ENCODE peak calls at places on chromosomes 12 and 14, in seven cellular contexts. One of them, this sample, is unnamed.

GRCh38 chr12:48925218-48925871 is at the start of gene FKBP11:
- DNase-seq in left cardiac atrium: peak
- DNase-seq in Right ventricle myocardium inferior: peak
- DNase-seq in central memory CD4-positive, alpha-beta T cell: peak
- DNase-seq in Karpas-422: peak
- DNase-seq in CD4-positive, alpha-beta T cell: peak
- DNase-seq in CD8-positive, alpha-beta memory T cell: peak
- DNase-seq in this sample: peak

GRCh38 chr14:22770481-22771187 is 4.1 kb downstream of the OXA1L start:
- DNase-seq in Right ventricle myocardium inferior: no peak
- DNase-seq in CD8-positive, alpha-beta memory T cell: no peak
- DNase-seq in central memory CD4-positive, alpha-beta T cell: no peak
- DNase-seq in left cardiac atrium: no peak
- DNase-seq in Karpas-422: no peak
- DNase-seq in CD4-positive, alpha-beta T cell: no peak
- DNase-seq in this sample: no peak

GRCh38 chr12:132166093-132166492 is 21.8 kb downstream of the NOC4L start:
- DNase-seq in Karpas-422: no peak
- DNase-seq in central memory CD4-positive, alpha-beta T cell: no peak
- DNase-seq in Right ventricle myocardium inferior: no peak
- DNase-seq in CD4-positive, alpha-beta T cell: no peak
- DNase-seq in left cardiac atrium: no peak
- DNase-seq in CD8-positive, alpha-beta memory T cell: no peak
- DNase-seq in this sample: no peak

GRCh38 chr12:6200266-6201198 is at the start of gene CD9:
- DNase-seq in CD4-positive, alpha-beta T cell: no peak
- DNase-seq in central memory CD4-positive, alpha-beta T cell: no peak
- DNase-seq in CD8-positive, alpha-beta memory T cell: no peak
- DNase-seq in Right ventricle myocardium inferior: peak
- DNase-seq in left cardiac atrium: peak
- DNase-seq in Karpas-422: no peak
- DNase-seq in this sample: no peak

GRCh38 chr12:7503686-7504085 is at the start of gene CD163:
- DNase-seq in Karpas-422: no peak
- DNase-seq in Right ventricle myocardium inferior: no peak
- DNase-seq in left cardiac atrium: no peak
- DNase-seq in CD4-positive, alpha-beta T cell: no peak
- DNase-seq in CD8-positive, alpha-beta memory T cell: no peak
- DNase-seq in central memory CD4-positive, alpha-beta T cell: no peak
- DNase-seq in this sample: no peak

GRCh38 chr12:131340616-131341210 is 370.2 kb upstream of the SFSWAP start:
- DNase-seq in left cardiac atrium: no peak
- DNase-seq in CD8-positive, alpha-beta memory T cell: no peak
- DNase-seq in CD4-positive, alpha-beta T cell: no peak
- DNase-seq in Karpas-422: no peak
- DNase-seq in central memory CD4-positive, alpha-beta T cell: no peak
- DNase-seq in Right ventricle myocardium inferior: no peak
- DNase-seq in this sample: no peak

GRCh38 chr14:26794731-26795130 is 196.9 kb upstream of the NOVA1 start:
- DNase-seq in CD8-positive, alpha-beta memory T cell: no peak
- DNase-seq in Karpas-422: no peak
- DNase-seq in central memory CD4-positive, alpha-beta T cell: no peak
- DNase-seq in CD4-positive, alpha-beta T cell: no peak
- DNase-seq in Right ventricle myocardium inferior: no peak
- DNase-seq in left cardiac atrium: no peak
- DNase-seq in this sample: no peak

GRCh38 chr14:99527427-99528076 is 46.3 kb downstream of the CCNK start:
- DNase-seq in central memory CD4-positive, alpha-beta T cell: no peak
- DNase-seq in left cardiac atrium: no peak
- DNase-seq in Right ventricle myocardium inferior: peak
- DNase-seq in CD4-positive, alpha-beta T cell: no peak
- DNase-seq in Karpas-422: no peak
- DNase-seq in CD8-positive, alpha-beta memory T cell: no peak
- DNase-seq in this sample: peak

GRCh38 chr12:59322473-59322872 is 273.4 kb upstream of the SLC16A7 start:
- DNase-seq in left cardiac atrium: no peak
- DNase-seq in Right ventricle myocardium inferior: no peak
- DNase-seq in Karpas-422: no peak
- DNase-seq in CD4-positive, alpha-beta T cell: no peak
- DNase-seq in central memory CD4-positive, alpha-beta T cell: no peak
- DNase-seq in CD8-positive, alpha-beta memory T cell: no peak
- DNase-seq in this sample: no peak

GRCh38 chr12:8590842-8591545 is 21.7 kb downstream of the AICDA start:
- DNase-seq in left cardiac atrium: no peak
- DNase-seq in Karpas-422: peak
- DNase-seq in CD4-positive, alpha-beta T cell: no peak
- DNase-seq in Right ventricle myocardium inferior: no peak
- DNase-seq in CD8-positive, alpha-beta memory T cell: no peak
- DNase-seq in central memory CD4-positive, alpha-beta T cell: no peak
- DNase-seq in this sample: no peak

GRCh38 chr12:80187660-80188090 is 88.3 kb downstream of the OTOGL start:
- DNase-seq in CD4-positive, alpha-beta T cell: no peak
- DNase-seq in Karpas-422: no peak
- DNase-seq in left cardiac atrium: peak
- DNase-seq in CD8-positive, alpha-beta memory T cell: no peak
- DNase-seq in Right ventricle myocardium inferior: no peak
- DNase-seq in central memory CD4-positive, alpha-beta T cell: no peak
- DNase-seq in this sample: no peak